ENCODE peak calls at places on chromosomes 11 and 22, in four cellular contexts. G is brain microvascular endothelial cell, Y is uterus, X is ovary. F is an unnamed sample. For H3K36me3 and H3K27me3, the result is how much of the 10 kb centered on the place peaks cover.

GRCh38 chr22:36365020-36365411 is 22.8 kb downstream of the MYH9 start:
- DNase-seq in X (no peak), Y (peak), G (peak), F (no peak)

GRCh38 chr11:84398017-84398626 is 1112.0 kb upstream of the CCDC90B start:
- DNase-seq in X (no peak), Y (no peak), G (peak), F (peak)

GRCh38 chr11:86672007-86672621 is at the start of gene ME3:
- DNase-seq in G (no peak), Y (peak), X (peak), F (peak)

GRCh38 chr11:75487366-75487765 is 38.4 kb downstream of the GDPD5 start:
- DNase-seq in G (no peak), X (no peak), Y (no peak), F (no peak)

GRCh38 chr11:13837286-13837685 is 125.2 kb upstream of the SPON1 start:
- DNase-seq in Y (no peak), X (no peak), G (no peak), F (no peak)

GRCh38 chr22:20264614-20265452 is 3.3 kb downstream of the RTN4R start:
- DNase-seq in X (no peak), Y (no peak), G (no peak), F (no peak)

GRCh38 chr11:15341587-15341986 is 226.9 kb downstream of the INSC start:
- DNase-seq in Y (no peak), X (no peak), G (no peak), F (peak)

GRCh38 chr11:57974132-57974531 is 49.5 kb upstream of the OR9Q1 start:
- DNase-seq in G (no peak), X (no peak), Y (no peak), F (no peak)

GRCh38 chr11:19422257-19422656 is 181.5 kb upstream of the E2F8 start:
- DNase-seq in Y (no peak), X (no peak), G (no peak), F (no peak)

GRCh38 chr11:8767466-8768142 is 85.0 kb downstream of the RPL27A start:
- DNase-seq in G (no peak), X (no peak), Y (no peak), F (no peak)

GRCh38 chr11:30749268-30749667 is 163.1 kb upstream of the MPPED2 start:
- DNase-seq in X (no peak), G (no peak), Y (no peak), F (peak)

GRCh38 chr22:46077669-46078099 is 72.6 kb upstream of the PPARA start:
- DNase-seq in Y (peak), X (no peak), G (no peak), F (no peak)

GRCh38 chr11:13769188-13769587 is 100.7 kb downstream of the FAR1 start:
- DNase-seq in Y (no peak), X (no peak), G (no peak), F (no peak)

GRCh38 chr11:46352063-46352841 is 5.0 kb downstream of the DGKZ start:
- DNase-seq in G (no peak), Y (no peak), X (peak), F (peak)

GRCh38 chr11:74650498-74650897 is 58.1 kb downstream of the POLD3 start:
- DNase-seq in Y (no peak), G (no peak), X (no peak), F (no peak)

GRCh38 chr22:37489994-37490393 is 3.8 kb upstream of the MFNG start:
- DNase-seq in X (no peak), G (no peak), Y (no peak), F (no peak)

GRCh38 chr22:27380826-27381225 is 420.7 kb downstream of the MN1 start:
- DNase-seq in Y (no peak), X (no peak), G (no peak), F (no peak)

GRCh38 chr11:113615773-113616172 is 90.3 kb downstream of the TMPRSS5 start:
- DNase-seq in Y (no peak), G (peak), X (no peak), F (no peak)

GRCh38 chr11:76783901-76784813 is 1.0 kb downstream of the TSKU start:
- DNase-seq in Y (peak), X (peak), G (peak), F (peak)

GRCh38 chr22:40498454-40499186 is 128.2 kb downstream of the SGSM3 start:
- DNase-seq in G (peak), X (no peak), Y (no peak), F (peak)

GRCh38 chr11:13120691-13121090 is 111.6 kb downstream of the RASSF10 start:
- DNase-seq in G (peak), Y (no peak), X (no peak), F (no peak)

DNA sequence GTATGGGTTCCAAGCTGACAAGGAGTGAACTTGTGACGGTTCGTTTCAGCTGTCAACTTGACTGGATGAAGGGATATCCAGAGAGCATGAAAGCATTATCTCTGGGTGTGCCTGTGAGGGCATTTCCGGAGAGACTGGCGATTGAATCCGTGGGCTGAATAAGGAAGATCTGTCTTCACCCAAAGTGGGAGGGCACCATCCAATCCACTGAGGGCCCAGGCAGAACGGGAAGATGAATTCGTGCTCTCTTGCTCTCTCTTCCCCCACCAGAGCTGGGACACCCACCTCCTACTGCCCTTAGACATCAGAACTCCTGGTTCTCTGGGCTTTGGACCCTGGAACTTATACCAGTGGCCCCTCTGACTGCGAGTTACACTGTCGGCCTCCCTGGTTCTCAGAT is 15.5 kb upstream of the CD81 start:
- DNase-seq in Y (no peak), G (no peak), X (no peak), F (no peak)
- H3K36me3 ChIP-seq in Y (under half), G (under half), X (under half), F (under half)

GRCh38 chr11:4071325-4071724 is 23.3 kb upstream of the RRM1 start:
- DNase-seq in G (no peak), Y (no peak), X (no peak), F (no peak)

GRCh38 chr11:4068962-4069361 is 25.6 kb upstream of the RRM1 start:
- DNase-seq in G (no peak), Y (no peak), X (no peak), F (no peak)

GRCh38 chr11:4074266-4074665 is 20.3 kb upstream of the RRM1 start:
- DNase-seq in X (no peak), G (no peak), Y (no peak), F (no peak)

GRCh38 chr11:4071828-4072421 is 22.7 kb upstream of the RRM1 start:
- DNase-seq in G (no peak), X (no peak), Y (no peak), F (no peak)

DNA sequence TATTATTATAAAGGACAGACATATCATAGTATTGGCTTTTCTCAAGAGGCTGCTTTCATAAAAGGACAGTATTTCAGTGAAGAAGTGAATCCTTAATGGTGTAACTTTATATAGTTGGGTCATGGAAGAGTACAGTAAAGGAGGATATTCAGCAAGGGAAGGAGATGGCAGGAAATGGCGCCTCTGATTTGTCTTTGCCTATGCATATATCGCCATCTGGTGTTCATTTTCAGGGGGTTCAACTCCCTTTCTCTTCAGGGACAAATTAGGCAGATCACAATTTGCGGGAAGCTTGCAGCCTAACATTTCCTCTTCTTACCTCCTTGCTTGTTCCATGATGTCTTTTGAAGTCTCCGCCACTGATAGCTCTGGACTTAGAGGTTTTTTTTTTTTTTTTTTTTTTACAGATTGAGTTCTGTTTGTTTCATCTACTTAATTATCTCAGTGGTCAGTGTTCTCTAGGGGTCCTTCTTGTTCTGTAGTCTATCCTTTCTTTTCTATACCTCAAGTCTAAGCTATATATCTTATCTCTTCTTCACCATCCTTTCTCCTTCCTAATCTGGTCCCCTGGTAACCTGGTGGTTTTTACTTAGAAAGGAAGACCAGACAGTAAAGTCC is 21.8 kb upstream of the RRM1 start:
- DNase-seq in Y (peak), X (no peak), G (peak), F (peak)
- H3K4me3 ChIP-seq in Y (no peak), X (no peak), G (no peak), F (no peak)

DNA sequence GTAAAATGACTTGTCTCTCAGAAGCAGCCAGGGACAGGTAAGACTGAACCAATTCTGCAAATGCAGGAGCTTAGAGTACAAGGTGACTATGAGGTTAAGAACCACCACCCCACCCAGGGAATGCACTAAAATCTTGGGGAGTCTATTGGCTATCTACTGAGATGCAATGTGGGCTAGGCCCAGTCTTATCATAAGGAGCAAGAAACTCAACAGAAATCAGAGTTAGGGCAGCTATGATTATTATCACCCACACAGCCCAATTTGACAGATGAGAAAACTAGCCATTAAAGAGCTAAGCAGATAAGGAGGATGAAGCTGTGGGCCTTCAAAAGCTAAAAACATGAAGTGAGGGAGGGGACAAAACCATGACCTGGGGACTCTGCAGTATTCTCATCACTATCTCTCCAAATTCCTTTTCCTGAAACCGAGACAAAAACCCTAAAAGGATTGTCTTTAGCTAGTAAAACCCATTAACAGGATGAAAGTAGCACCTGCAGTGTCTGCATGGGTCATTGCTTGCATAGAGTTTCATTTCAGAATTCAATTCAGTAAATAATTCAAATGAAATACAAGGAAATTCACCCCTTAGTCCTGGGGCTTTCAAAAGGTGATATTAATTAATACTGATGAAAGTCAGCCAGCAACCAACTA is 68.8 kb upstream of the USP47 start:
- DNase-seq in X (no peak), G (no peak), Y (no peak), F (no peak)
- H3K27me3 ChIP-seq in X (under half), G (under half), Y (under half), F (under half)

GRCh38 chr22:42383287-42383686 is 48.9 kb downstream of the NFAM1 start:
- DNase-seq in G (no peak), Y (no peak), X (no peak), F (no peak)

GRCh38 chr22:42384506-42384905 is 47.7 kb downstream of the NFAM1 start:
- DNase-seq in Y (no peak), G (no peak), X (no peak), F (no peak)

GRCh38 chr22:42379961-42380537 is 52.2 kb downstream of the NFAM1 start:
- DNase-seq in Y (no peak), X (no peak), G (no peak), F (no peak)

GRCh38 chr22:42383851-42384417 is 48.3 kb downstream of the NFAM1 start:
- DNase-seq in Y (no peak), G (no peak), X (no peak), F (no peak)

DNA sequence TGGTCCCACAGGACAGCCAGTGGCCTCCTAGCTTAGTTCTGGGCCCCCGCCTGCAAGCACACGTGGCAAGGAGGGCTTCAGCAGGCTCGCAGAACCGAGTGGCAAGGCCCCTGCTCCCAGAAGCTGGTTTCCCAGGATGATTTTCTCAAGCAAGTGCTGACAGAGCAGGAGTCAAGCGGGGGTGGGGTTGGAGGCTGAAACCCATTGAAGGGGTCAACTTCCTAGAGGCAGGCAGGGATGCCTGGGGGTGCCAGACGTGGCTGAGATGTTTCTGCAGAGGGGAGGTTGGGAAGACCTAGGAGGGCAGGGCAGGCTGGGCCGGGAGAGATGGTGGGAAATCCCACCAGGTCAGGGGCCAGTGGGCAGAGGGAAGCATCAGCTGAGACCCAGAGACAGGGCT is 51.1 kb downstream of the NFAM1 start:
- DNase-seq in G (no peak), Y (no peak), X (no peak), F (no peak)
- H3K36me3 ChIP-seq in G (under half), Y (under half), X (under half), F (under half)

GRCh38 chr11:1576825-1577224 is 4.8 kb upstream of the DUSP8 start:
- DNase-seq in Y (no peak), G (no peak), X (no peak), F (no peak)

GRCh38 chr11:1573847-1574255 is 1.8 kb upstream of the DUSP8 start:
- DNase-seq in X (no peak), Y (peak), G (no peak), F (peak)

GRCh38 chr11:1573077-1573846 is 1.2 kb upstream of the DUSP8 start:
- DNase-seq in X (no peak), Y (no peak), G (no peak), F (peak)

GRCh38 chr11:1572200-1573076 is at the start of gene DUSP8:
- DNase-seq in G (peak), X (peak), Y (peak), F (peak)

GRCh38 chr11:1574256-1575242 is 2.5 kb upstream of the DUSP8 start:
- DNase-seq in Y (peak), X (peak), G (no peak), F (peak)
- H3K4me3 ChIP-seq in Y (peak), X (peak), G (no peak), F (peak)

GRCh38 chr11:102730036-102730815 is 5.5 kb upstream of the MMP8 start:
- DNase-seq in Y (no peak), X (no peak), G (no peak), F (no peak)
- H3K27me3 ChIP-seq in Y (under half), X (under half), G (under half), F (under half)

GRCh38 chr22:41709341-41709740 is 10.0 kb downstream of the MEI1 start:
- DNase-seq in X (no peak), Y (no peak), G (no peak), F (no peak)
- H3K36me3 ChIP-seq in X (under half), Y (under half), G (under half), F (under half)

GRCh38 chr11:130426223-130427048 is 2.0 kb downstream of the ADAMTS8 start:
- DNase-seq in Y (no peak), X (no peak), G (no peak), F (peak)
- H3K4me3 ChIP-seq in Y (no peak), X (no peak), G (no peak), F (no peak)

F was measured in H7.